ENCODE peak calls at places on chromosomes 4 and X, in five cellular contexts. One of them, this sample, is unnamed.

GRCh38 chr4:156615066-156615514 is 356.5 kb downstream of the PDGFC start:
- DNase-seq in HFF-Myc: peak
- DNase-seq in activated naive CD8-positive, alpha-beta T cell treated with anti-CD3 and anti-CD28 coated beads for 36 hours: no peak
- DNase-seq in non-pigmented ciliary epithelial cell: peak
- DNase-seq in T-helper 9 cell: no peak
- DNase-seq in this sample: no peak

GRCh38 chr4:6986067-6986780 is 56.9 kb upstream of the TADA2B start:
- DNase-seq in HFF-Myc: no peak
- DNase-seq in activated naive CD8-positive, alpha-beta T cell treated with anti-CD3 and anti-CD28 coated beads for 36 hours: no peak
- DNase-seq in non-pigmented ciliary epithelial cell: no peak
- DNase-seq in T-helper 9 cell: no peak
- DNase-seq in this sample: no peak

GRCh38 chr4:76485450-76485849 is 50.4 kb downstream of the SHROOM3 start:
- DNase-seq in HFF-Myc: no peak
- DNase-seq in activated naive CD8-positive, alpha-beta T cell treated with anti-CD3 and anti-CD28 coated beads for 36 hours: no peak
- DNase-seq in non-pigmented ciliary epithelial cell: no peak
- DNase-seq in T-helper 9 cell: no peak
- DNase-seq in this sample: no peak

GRCh38 chr4:153205028-153205648 is 895 bp downstream of the TRIM2 start:
- DNase-seq in HFF-Myc: no peak
- DNase-seq in activated naive CD8-positive, alpha-beta T cell treated with anti-CD3 and anti-CD28 coated beads for 36 hours: peak
- DNase-seq in non-pigmented ciliary epithelial cell: no peak
- DNase-seq in T-helper 9 cell: peak
- DNase-seq in this sample: peak

GRCh38 chr4:41745292-41746024 is 3.1 kb downstream of the PHOX2B start:
- DNase-seq in HFF-Myc: no peak
- DNase-seq in activated naive CD8-positive, alpha-beta T cell treated with anti-CD3 and anti-CD28 coated beads for 36 hours: no peak
- DNase-seq in non-pigmented ciliary epithelial cell: no peak
- DNase-seq in T-helper 9 cell: no peak
- DNase-seq in this sample: no peak

GRCh38 chr4:73434311-73434710 is 1.7 kb upstream of the AFP start:
- DNase-seq in HFF-Myc: no peak
- DNase-seq in activated naive CD8-positive, alpha-beta T cell treated with anti-CD3 and anti-CD28 coated beads for 36 hours: no peak
- DNase-seq in non-pigmented ciliary epithelial cell: no peak
- DNase-seq in T-helper 9 cell: no peak
- DNase-seq in this sample: no peak

GRCh38 chr4:5424901-5425300 is 283.5 kb downstream of the EVC2 start:
- DNase-seq in HFF-Myc: no peak
- DNase-seq in activated naive CD8-positive, alpha-beta T cell treated with anti-CD3 and anti-CD28 coated beads for 36 hours: no peak
- DNase-seq in non-pigmented ciliary epithelial cell: no peak
- DNase-seq in T-helper 9 cell: no peak
- DNase-seq in this sample: no peak

GRCh38 chr4:82801910-82802521 is 3.4 kb upstream of the SCD5 start:
- DNase-seq in HFF-Myc: no peak
- DNase-seq in activated naive CD8-positive, alpha-beta T cell treated with anti-CD3 and anti-CD28 coated beads for 36 hours: no peak
- DNase-seq in non-pigmented ciliary epithelial cell: no peak
- DNase-seq in T-helper 9 cell: no peak
- DNase-seq in this sample: no peak

GRCh38 chrX:133850414-133850813 is 135.0 kb downstream of the GPC3 start:
- DNase-seq in HFF-Myc: no peak
- DNase-seq in activated naive CD8-positive, alpha-beta T cell treated with anti-CD3 and anti-CD28 coated beads for 36 hours: no peak
- DNase-seq in non-pigmented ciliary epithelial cell: no peak
- DNase-seq in T-helper 9 cell: no peak
- DNase-seq in this sample: no peak

GRCh38 chrX:31331928-31332327 is 260.1 kb upstream of the FTHL17 start:
- DNase-seq in HFF-Myc: no peak
- DNase-seq in activated naive CD8-positive, alpha-beta T cell treated with anti-CD3 and anti-CD28 coated beads for 36 hours: no peak
- DNase-seq in non-pigmented ciliary epithelial cell: no peak
- DNase-seq in T-helper 9 cell: no peak
- DNase-seq in this sample: no peak

GRCh38 chrX:38112566-38112965 is 106.2 kb downstream of the SYTL5 start:
- DNase-seq in HFF-Myc: no peak
- DNase-seq in activated naive CD8-positive, alpha-beta T cell treated with anti-CD3 and anti-CD28 coated beads for 36 hours: no peak
- DNase-seq in non-pigmented ciliary epithelial cell: no peak
- DNase-seq in T-helper 9 cell: no peak
- DNase-seq in this sample: no peak

GRCh38 chr4:143700060-143700419 is 435 bp downstream of the FREM3 start:
- DNase-seq in HFF-Myc: no peak
- DNase-seq in activated naive CD8-positive, alpha-beta T cell treated with anti-CD3 and anti-CD28 coated beads for 36 hours: peak
- DNase-seq in non-pigmented ciliary epithelial cell: no peak
- DNase-seq in T-helper 9 cell: no peak
- DNase-seq in this sample: no peak

GRCh38 chrX:105297041-105297440 is 76.5 kb upstream of the TEX13A start:
- DNase-seq in HFF-Myc: no peak
- DNase-seq in activated naive CD8-positive, alpha-beta T cell treated with anti-CD3 and anti-CD28 coated beads for 36 hours: no peak
- DNase-seq in non-pigmented ciliary epithelial cell: no peak
- DNase-seq in T-helper 9 cell: no peak
- DNase-seq in this sample: no peak

GRCh38 chr4:138055890-138056289 is 186.3 kb downstream of the SLC7A11 start:
- DNase-seq in HFF-Myc: no peak
- DNase-seq in activated naive CD8-positive, alpha-beta T cell treated with anti-CD3 and anti-CD28 coated beads for 36 hours: no peak
- DNase-seq in non-pigmented ciliary epithelial cell: no peak
- DNase-seq in T-helper 9 cell: no peak
- DNase-seq in this sample: no peak

GRCh38 chr4:7251321-7251720 is 59.0 kb downstream of the SORCS2 start:
- DNase-seq in HFF-Myc: no peak
- DNase-seq in activated naive CD8-positive, alpha-beta T cell treated with anti-CD3 and anti-CD28 coated beads for 36 hours: no peak
- DNase-seq in non-pigmented ciliary epithelial cell: no peak
- DNase-seq in T-helper 9 cell: no peak
- DNase-seq in this sample: no peak